ENCODE peak calls at places on chromosomes 12 and 14, in seven cellular contexts. T is activated T-cell treated with anti-CD3 and anti-CD28 coated beads, Interleukin-2, amount 50 U/mL, for 72 hours; P is HEK293T; E is stimulated activated effector memory CD8-positive, alpha-beta T cell treated with anti-CD3 and anti-CD28 coated beads, Interleukin-12 subunit alpha, Interleukin-12 subunit beta, amount 100 ng/mL, for 72 hours; F is ovary; D is psoas muscle; W is endothelial cell. X is an unnamed sample.
A peak's percentile ranks its signal among the peaks of the same experiment; 100 is the strongest.

GRCh38 chr12:91144053-91144452 is 32.8 kb upstream of the LUM start:
- DNase-seq in T (no peak), P (no peak), E (no peak), F (no peak), D (no peak), W (no peak), X (no peak)

GRCh38 chr14:86799244-86799647 is 1193.7 kb downstream of the GALC start:
- DNase-seq in T (no peak), P (no peak), E (no peak), F (no peak), D (no peak), W (no peak), X (no peak)

GRCh38 chr12:72442217-72442616 is 170.0 kb downstream of the TRHDE start:
- DNase-seq in T (no peak), P (no peak), E (no peak), F (no peak), D (no peak), W (no peak), X (no peak)

GRCh38 chr14:105974902-105975301 is 448.5 kb downstream of the TMEM121 start:
- DNase-seq in T (peak; percentile 83), P (peak; percentile 26), E (peak; percentile 57), F (no peak), D (no peak), W (no peak), X (no peak)

GRCh38 chr14:37591311-37591940 is 3.6 kb downstream of the FOXA1 start:
- DNase-seq in T (no peak), P (no peak), E (no peak), F (no peak), D (no peak), W (peak; percentile 50), X (no peak)

GRCh38 chr12:25904442-25904841 is 54.0 kb upstream of the RASSF8 start:
- DNase-seq in T (no peak), P (no peak), E (no peak), F (no peak), D (no peak), W (no peak), X (no peak)

GRCh38 chr12:30822385-30823139 is 67.8 kb upstream of the CAPRIN2 start:
- DNase-seq in T (peak; percentile 36), P (no peak), E (peak; percentile 12), F (peak; percentile 75), D (peak; percentile 72), W (peak; percentile 72), X (peak; percentile 49)

GRCh38 chr14:92880851-92881250 is 42.1 kb upstream of the CHGA start:
- DNase-seq in T (no peak), P (no peak), E (no peak), F (no peak), D (peak; percentile 62), W (no peak), X (peak; percentile 79)

X was measured in D341Med.